ENCODE peak calls at places on chromosome 19, in four cellular contexts. One of them, this sample, is unnamed.

GRCh38 chr19:36524617-36525016 is 3.5 kb downstream of the ZNF260 start:
- DNase-seq in T-helper 1 cell: no peak
- DNase-seq in stimulated activated CD4-positive, alpha-beta T cell treated with anti-CD3 and anti-CD28 coated beads, Interleukin-1b, Interleukin-23, amount 100 ng/mL, for 1 hour: no peak
- DNase-seq in stimulated activated CD8-positive, alpha-beta memory T cell treated with anti-CD3 and anti-CD28 coated beads, Interleukin-7, amount 100 ng/mL, for 4 hours: no peak
- DNase-seq in this sample: no peak

GRCh38 chr19:55552620-55553019 is 7.3 kb upstream of the SBK3 start:
- DNase-seq in stimulated activated CD8-positive, alpha-beta memory T cell treated with anti-CD3 and anti-CD28 coated beads, Interleukin-7, amount 100 ng/mL, for 4 hours: no peak
- DNase-seq in stimulated activated CD4-positive, alpha-beta T cell treated with anti-CD3 and anti-CD28 coated beads, Interleukin-1b, Interleukin-23, amount 100 ng/mL, for 1 hour: no peak
- DNase-seq in T-helper 1 cell: no peak
- DNase-seq in this sample: no peak

GRCh38 chr19:5313307-5313706 is 27.3 kb downstream of the PTPRS start:
- DNase-seq in stimulated activated CD4-positive, alpha-beta T cell treated with anti-CD3 and anti-CD28 coated beads, Interleukin-1b, Interleukin-23, amount 100 ng/mL, for 1 hour: no peak
- DNase-seq in T-helper 1 cell: no peak
- DNase-seq in stimulated activated CD8-positive, alpha-beta memory T cell treated with anti-CD3 and anti-CD28 coated beads, Interleukin-7, amount 100 ng/mL, for 4 hours: no peak
- DNase-seq in this sample: no peak

GRCh38 chr19:3108775-3109174 is 14.6 kb downstream of the GNA11 start:
- DNase-seq in stimulated activated CD8-positive, alpha-beta memory T cell treated with anti-CD3 and anti-CD28 coated beads, Interleukin-7, amount 100 ng/mL, for 4 hours: peak
- DNase-seq in stimulated activated CD4-positive, alpha-beta T cell treated with anti-CD3 and anti-CD28 coated beads, Interleukin-1b, Interleukin-23, amount 100 ng/mL, for 1 hour: peak
- DNase-seq in T-helper 1 cell: peak
- DNase-seq in this sample: no peak

GRCh38 chr19:39417463-39418181 is 5.2 kb downstream of the PLEKHG2 start:
- DNase-seq in stimulated activated CD4-positive, alpha-beta T cell treated with anti-CD3 and anti-CD28 coated beads, Interleukin-1b, Interleukin-23, amount 100 ng/mL, for 1 hour: no peak
- DNase-seq in stimulated activated CD8-positive, alpha-beta memory T cell treated with anti-CD3 and anti-CD28 coated beads, Interleukin-7, amount 100 ng/mL, for 4 hours: no peak
- DNase-seq in T-helper 1 cell: no peak
- DNase-seq in this sample: no peak

GRCh38 chr19:1794424-1795185 is 17.5 kb downstream of the ATP8B3 start:
- DNase-seq in T-helper 1 cell: no peak
- DNase-seq in stimulated activated CD8-positive, alpha-beta memory T cell treated with anti-CD3 and anti-CD28 coated beads, Interleukin-7, amount 100 ng/mL, for 4 hours: no peak
- DNase-seq in stimulated activated CD4-positive, alpha-beta T cell treated with anti-CD3 and anti-CD28 coated beads, Interleukin-1b, Interleukin-23, amount 100 ng/mL, for 1 hour: no peak
- DNase-seq in this sample: no peak

GRCh38 chr19:53463263-53463662 is 4.3 kb upstream of the ZNF813 start:
- DNase-seq in stimulated activated CD4-positive, alpha-beta T cell treated with anti-CD3 and anti-CD28 coated beads, Interleukin-1b, Interleukin-23, amount 100 ng/mL, for 1 hour: no peak
- DNase-seq in stimulated activated CD8-positive, alpha-beta memory T cell treated with anti-CD3 and anti-CD28 coated beads, Interleukin-7, amount 100 ng/mL, for 4 hours: no peak
- DNase-seq in T-helper 1 cell: no peak
- DNase-seq in this sample: no peak

GRCh38 chr19:19279062-19279612 is 6.0 kb upstream of the TM6SF2 start:
- DNase-seq in stimulated activated CD8-positive, alpha-beta memory T cell treated with anti-CD3 and anti-CD28 coated beads, Interleukin-7, amount 100 ng/mL, for 4 hours: no peak
- DNase-seq in stimulated activated CD4-positive, alpha-beta T cell treated with anti-CD3 and anti-CD28 coated beads, Interleukin-1b, Interleukin-23, amount 100 ng/mL, for 1 hour: no peak
- DNase-seq in T-helper 1 cell: no peak
- DNase-seq in this sample: no peak

GRCh38 chr19:474126-475078 is 13.6 kb upstream of the SHC2 start:
- DNase-seq in T-helper 1 cell: no peak
- DNase-seq in stimulated activated CD4-positive, alpha-beta T cell treated with anti-CD3 and anti-CD28 coated beads, Interleukin-1b, Interleukin-23, amount 100 ng/mL, for 1 hour: no peak
- DNase-seq in stimulated activated CD8-positive, alpha-beta memory T cell treated with anti-CD3 and anti-CD28 coated beads, Interleukin-7, amount 100 ng/mL, for 4 hours: no peak
- DNase-seq in this sample: no peak

GRCh38 chr19:3692141-3693029 is 7.9 kb downstream of the PIP5K1C start:
- DNase-seq in stimulated activated CD8-positive, alpha-beta memory T cell treated with anti-CD3 and anti-CD28 coated beads, Interleukin-7, amount 100 ng/mL, for 4 hours: no peak
- DNase-seq in stimulated activated CD4-positive, alpha-beta T cell treated with anti-CD3 and anti-CD28 coated beads, Interleukin-1b, Interleukin-23, amount 100 ng/mL, for 1 hour: peak
- DNase-seq in T-helper 1 cell: no peak
- DNase-seq in this sample: no peak

GRCh38 chr19:36041831-36042230 is 9.2 kb upstream of the CLIP3 start:
- DNase-seq in stimulated activated CD8-positive, alpha-beta memory T cell treated with anti-CD3 and anti-CD28 coated beads, Interleukin-7, amount 100 ng/mL, for 4 hours: no peak
- DNase-seq in T-helper 1 cell: no peak
- DNase-seq in stimulated activated CD4-positive, alpha-beta T cell treated with anti-CD3 and anti-CD28 coated beads, Interleukin-1b, Interleukin-23, amount 100 ng/mL, for 1 hour: no peak
- DNase-seq in this sample: no peak

GRCh38 chr19:532578-533484 is 1.3 kb downstream of the CDC34 start:
- DNase-seq in stimulated activated CD8-positive, alpha-beta memory T cell treated with anti-CD3 and anti-CD28 coated beads, Interleukin-7, amount 100 ng/mL, for 4 hours: no peak
- DNase-seq in T-helper 1 cell: peak
- DNase-seq in stimulated activated CD4-positive, alpha-beta T cell treated with anti-CD3 and anti-CD28 coated beads, Interleukin-1b, Interleukin-23, amount 100 ng/mL, for 1 hour: no peak
- DNase-seq in this sample: no peak

GRCh38 chr19:54418930-54419800 is 3.9 kb downstream of the TTYH1 start:
- DNase-seq in T-helper 1 cell: no peak
- DNase-seq in stimulated activated CD4-positive, alpha-beta T cell treated with anti-CD3 and anti-CD28 coated beads, Interleukin-1b, Interleukin-23, amount 100 ng/mL, for 1 hour: no peak
- DNase-seq in stimulated activated CD8-positive, alpha-beta memory T cell treated with anti-CD3 and anti-CD28 coated beads, Interleukin-7, amount 100 ng/mL, for 4 hours: no peak
- DNase-seq in this sample: no peak